ENCODE peak calls at places on chromosomes 7 and 10, in seven cellular contexts. One of them, this sample, is unnamed.

GRCh38 chr7:95927781-95928180 is 155.4 kb downstream of the DYNC1I1 start:
- ATAC-seq in mucosa of descending colon: no peak
- ATAC-seq in lung: no peak
- ATAC-seq in A549: no peak
- ATAC-seq in upper lobe of right lung: no peak
- ATAC-seq in pancreas: no peak
- ATAC-seq in CD8-positive, alpha-beta T cell: no peak
- ATAC-seq in this sample: no peak

GRCh38 chr10:110268931-110269640 is 35.6 kb downstream of the SMNDC1 start:
- ATAC-seq in upper lobe of right lung: no peak
- ATAC-seq in CD8-positive, alpha-beta T cell: no peak
- ATAC-seq in A549: no peak
- ATAC-seq in pancreas: peak
- ATAC-seq in lung: no peak
- ATAC-seq in mucosa of descending colon: no peak
- ATAC-seq in this sample: no peak

GRCh38 chr7:35508623-35509400 is 186.1 kb downstream of the HERPUD2 start:
- ATAC-seq in upper lobe of right lung: no peak
- ATAC-seq in lung: no peak
- ATAC-seq in pancreas: no peak
- ATAC-seq in A549: peak
- ATAC-seq in CD8-positive, alpha-beta T cell: no peak
- ATAC-seq in mucosa of descending colon: no peak
- ATAC-seq in this sample: no peak

GRCh38 chr10:71137701-71138100 is 74.7 kb upstream of the UNC5B start:
- ATAC-seq in upper lobe of right lung: no peak
- ATAC-seq in A549: no peak
- ATAC-seq in pancreas: no peak
- ATAC-seq in mucosa of descending colon: no peak
- ATAC-seq in lung: no peak
- ATAC-seq in CD8-positive, alpha-beta T cell: no peak
- ATAC-seq in this sample: no peak

GRCh38 chr7:101232141-101232821 is 5.3 kb downstream of the CLDN15 start:
- ATAC-seq in pancreas: peak
- ATAC-seq in A549: no peak
- ATAC-seq in upper lobe of right lung: peak
- ATAC-seq in lung: peak
- ATAC-seq in mucosa of descending colon: peak
- ATAC-seq in CD8-positive, alpha-beta T cell: no peak
- ATAC-seq in this sample: peak

GRCh38 chr10:21330628-21331020 is 194.9 kb downstream of the SKIDA1 start:
- ATAC-seq in mucosa of descending colon: no peak
- ATAC-seq in upper lobe of right lung: peak
- ATAC-seq in lung: peak
- ATAC-seq in CD8-positive, alpha-beta T cell: no peak
- ATAC-seq in pancreas: no peak
- ATAC-seq in A549: peak
- ATAC-seq in this sample: peak

GRCh38 chr7:18457832-18458231 is 37.7 kb upstream of the HDAC9 start:
- ATAC-seq in pancreas: no peak
- ATAC-seq in CD8-positive, alpha-beta T cell: no peak
- ATAC-seq in A549: no peak
- ATAC-seq in mucosa of descending colon: no peak
- ATAC-seq in upper lobe of right lung: no peak
- ATAC-seq in lung: no peak
- ATAC-seq in this sample: no peak

GRCh38 chr7:18535811-18536413 is 40.4 kb downstream of the HDAC9 start:
- ATAC-seq in upper lobe of right lung: no peak
- ATAC-seq in A549: no peak
- ATAC-seq in pancreas: no peak
- ATAC-seq in mucosa of descending colon: no peak
- ATAC-seq in lung: no peak
- ATAC-seq in CD8-positive, alpha-beta T cell: no peak
- ATAC-seq in this sample: no peak

GRCh38 chr7:106841896-106842390 is 23.1 kb upstream of the PIK3CG start:
- ATAC-seq in mucosa of descending colon: no peak
- ATAC-seq in pancreas: no peak
- ATAC-seq in A549: no peak
- ATAC-seq in lung: no peak
- ATAC-seq in upper lobe of right lung: no peak
- ATAC-seq in CD8-positive, alpha-beta T cell: no peak
- ATAC-seq in this sample: no peak

GRCh38 chr10:118481871-118482270 is 113.6 kb downstream of the PRLHR start:
- ATAC-seq in A549: no peak
- ATAC-seq in upper lobe of right lung: no peak
- ATAC-seq in mucosa of descending colon: peak
- ATAC-seq in lung: no peak
- ATAC-seq in pancreas: no peak
- ATAC-seq in CD8-positive, alpha-beta T cell: no peak
- ATAC-seq in this sample: no peak

GRCh38 chr10:49767752-49768151 is 5.6 kb upstream of the OGDHL start:
- ATAC-seq in pancreas: no peak
- ATAC-seq in A549: no peak
- ATAC-seq in mucosa of descending colon: no peak
- ATAC-seq in lung: no peak
- ATAC-seq in upper lobe of right lung: no peak
- ATAC-seq in CD8-positive, alpha-beta T cell: no peak
- ATAC-seq in this sample: no peak

GRCh38 chr7:86978804-86979506 is 80.5 kb downstream of the ELAPOR2 start:
- ATAC-seq in lung: no peak
- ATAC-seq in mucosa of descending colon: peak
- ATAC-seq in CD8-positive, alpha-beta T cell: peak
- ATAC-seq in upper lobe of right lung: no peak
- ATAC-seq in pancreas: no peak
- ATAC-seq in A549: no peak
- ATAC-seq in this sample: no peak

GRCh38 chr7:129376778-129377700 is 57.2 kb upstream of the STRIP2 start:
- ATAC-seq in upper lobe of right lung: peak
- ATAC-seq in pancreas: no peak
- ATAC-seq in CD8-positive, alpha-beta T cell: peak
- ATAC-seq in A549: peak
- ATAC-seq in mucosa of descending colon: peak
- ATAC-seq in lung: peak
- ATAC-seq in this sample: no peak

GRCh38 chr10:35467186-35467585 is 130.9 kb downstream of the CCNY start:
- ATAC-seq in upper lobe of right lung: no peak
- ATAC-seq in lung: no peak
- ATAC-seq in CD8-positive, alpha-beta T cell: no peak
- ATAC-seq in A549: no peak
- ATAC-seq in mucosa of descending colon: no peak
- ATAC-seq in pancreas: no peak
- ATAC-seq in this sample: no peak

GRCh38 chr10:87547734-87548311 is 43.1 kb downstream of the MINPP1 start:
- ATAC-seq in lung: no peak
- ATAC-seq in mucosa of descending colon: no peak
- ATAC-seq in A549: no peak
- ATAC-seq in CD8-positive, alpha-beta T cell: no peak
- ATAC-seq in pancreas: peak
- ATAC-seq in upper lobe of right lung: no peak
- ATAC-seq in this sample: peak

GRCh38 chr7:27303021-27303420 is 60.4 kb downstream of the EVX1 start:
- ATAC-seq in pancreas: no peak
- ATAC-seq in A549: no peak
- ATAC-seq in lung: no peak
- ATAC-seq in upper lobe of right lung: no peak
- ATAC-seq in CD8-positive, alpha-beta T cell: no peak
- ATAC-seq in mucosa of descending colon: no peak
- ATAC-seq in this sample: no peak

GRCh38 chr10:68876246-68876918 is 24.7 kb upstream of the DDX50 start:
- ATAC-seq in mucosa of descending colon: peak
- ATAC-seq in upper lobe of right lung: no peak
- ATAC-seq in A549: no peak
- ATAC-seq in pancreas: no peak
- ATAC-seq in CD8-positive, alpha-beta T cell: no peak
- ATAC-seq in lung: no peak
- ATAC-seq in this sample: no peak

GRCh38 chr7:128697301-128697905 is 25.3 kb downstream of the GARIN1A start:
- ATAC-seq in pancreas: no peak
- ATAC-seq in mucosa of descending colon: peak
- ATAC-seq in lung: peak
- ATAC-seq in CD8-positive, alpha-beta T cell: peak
- ATAC-seq in A549: peak
- ATAC-seq in upper lobe of right lung: peak
- ATAC-seq in this sample: peak

GRCh38 chr7:57375783-57376182 is 74.2 kb upstream of the ZNF716 start:
- ATAC-seq in CD8-positive, alpha-beta T cell: no peak
- ATAC-seq in A549: no peak
- ATAC-seq in upper lobe of right lung: no peak
- ATAC-seq in mucosa of descending colon: no peak
- ATAC-seq in lung: no peak
- ATAC-seq in pancreas: no peak
- ATAC-seq in this sample: no peak

GRCh38 chr10:106576534-106576933 is 588.0 kb downstream of the SORCS1 start:
- ATAC-seq in A549: no peak
- ATAC-seq in upper lobe of right lung: no peak
- ATAC-seq in lung: no peak
- ATAC-seq in CD8-positive, alpha-beta T cell: no peak
- ATAC-seq in pancreas: no peak
- ATAC-seq in mucosa of descending colon: no peak
- ATAC-seq in this sample: no peak

GRCh38 chr10:104638861-104639594 is 2.1 kb upstream of the SORCS3 start:
- ATAC-seq in CD8-positive, alpha-beta T cell: no peak
- ATAC-seq in lung: no peak
- ATAC-seq in A549: peak
- ATAC-seq in pancreas: no peak
- ATAC-seq in mucosa of descending colon: no peak
- ATAC-seq in upper lobe of right lung: peak
- ATAC-seq in this sample: no peak
- TF ChIP-seq CTCF in CD8-positive, alpha-beta T cell: no peak
- TF ChIP-seq CTCF in lung: no peak
- TF ChIP-seq CTCF in A549: peak
- TF ChIP-seq CTCF in pancreas: no peak
- TF ChIP-seq CTCF in mucosa of descending colon: no peak
- TF ChIP-seq CTCF in upper lobe of right lung: peak
- TF ChIP-seq CTCF in this sample: peak

GRCh38 chr10:12659706-12660105 is 310.4 kb downstream of the CAMK1D start:
- ATAC-seq in upper lobe of right lung: no peak
- ATAC-seq in CD8-positive, alpha-beta T cell: no peak
- ATAC-seq in pancreas: no peak
- ATAC-seq in lung: no peak
- ATAC-seq in mucosa of descending colon: no peak
- ATAC-seq in A549: no peak
- ATAC-seq in this sample: no peak

GRCh38 chr10:12657489-12657888 is 308.1 kb downstream of the CAMK1D start:
- ATAC-seq in pancreas: no peak
- ATAC-seq in mucosa of descending colon: no peak
- ATAC-seq in upper lobe of right lung: no peak
- ATAC-seq in A549: no peak
- ATAC-seq in lung: no peak
- ATAC-seq in CD8-positive, alpha-beta T cell: no peak
- ATAC-seq in this sample: no peak

GRCh38 chr10:12655940-12656339 is 306.6 kb downstream of the CAMK1D start:
- ATAC-seq in lung: no peak
- ATAC-seq in mucosa of descending colon: no peak
- ATAC-seq in upper lobe of right lung: no peak
- ATAC-seq in pancreas: no peak
- ATAC-seq in CD8-positive, alpha-beta T cell: no peak
- ATAC-seq in A549: no peak
- ATAC-seq in this sample: no peak

GRCh38 chr10:12658526-12658925 is 309.2 kb downstream of the CAMK1D start:
- ATAC-seq in upper lobe of right lung: no peak
- ATAC-seq in lung: no peak
- ATAC-seq in mucosa of descending colon: no peak
- ATAC-seq in pancreas: no peak
- ATAC-seq in A549: no peak
- ATAC-seq in CD8-positive, alpha-beta T cell: no peak
- ATAC-seq in this sample: no peak

DNA sequence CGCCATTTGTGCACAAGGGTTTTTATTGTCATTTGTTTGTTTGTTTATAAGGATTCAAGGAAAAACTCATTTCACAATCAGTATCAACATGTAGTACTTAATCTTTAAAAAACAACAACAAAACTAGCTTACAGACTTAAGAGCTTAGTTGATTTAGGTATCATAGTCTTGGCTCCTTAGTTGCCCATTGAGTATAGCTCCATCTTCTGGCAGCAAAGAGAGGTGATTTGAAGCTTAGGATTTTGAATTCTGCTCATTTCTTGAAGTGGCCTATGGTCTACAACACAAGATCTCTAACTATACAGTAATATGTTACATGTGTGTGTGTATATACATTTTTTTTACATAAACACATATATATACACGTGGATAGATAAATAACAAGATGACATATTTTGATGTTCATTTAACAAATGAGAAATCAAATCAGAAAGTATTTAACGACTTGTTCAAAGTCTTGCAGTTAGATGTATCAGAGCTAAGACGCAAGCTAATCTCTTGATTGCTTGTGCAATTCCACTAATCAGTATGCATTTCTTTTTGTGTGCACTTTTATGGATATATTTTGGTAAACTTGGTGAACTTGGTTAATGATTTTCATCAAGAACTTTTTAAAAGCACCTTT is 307.3 kb downstream of the CAMK1D start:
- ATAC-seq in A549: peak
- ATAC-seq in mucosa of descending colon: peak
- ATAC-seq in CD8-positive, alpha-beta T cell: peak
- ATAC-seq in upper lobe of right lung: peak
- ATAC-seq in pancreas: peak
- ATAC-seq in lung: no peak
- ATAC-seq in this sample: peak
- H3K4me3 ChIP-seq in A549: no peak
- H3K4me3 ChIP-seq in mucosa of descending colon: no peak
- H3K4me3 ChIP-seq in CD8-positive, alpha-beta T cell: no peak
- H3K4me3 ChIP-seq in upper lobe of right lung: no peak
- H3K4me3 ChIP-seq in pancreas: no peak
- H3K4me3 ChIP-seq in lung: no peak
- H3K4me3 ChIP-seq in this sample: no peak

GRCh38 chr10:104342941-104343411 is 4.7 kb upstream of the ITPRIP start:
- ATAC-seq in CD8-positive, alpha-beta T cell: no peak
- ATAC-seq in lung: no peak
- ATAC-seq in upper lobe of right lung: no peak
- ATAC-seq in mucosa of descending colon: no peak
- ATAC-seq in A549: no peak
- ATAC-seq in pancreas: no peak
- ATAC-seq in this sample: no peak
- TF ChIP-seq CTCF in CD8-positive, alpha-beta T cell: no peak
- TF ChIP-seq CTCF in lung: no peak
- TF ChIP-seq CTCF in upper lobe of right lung: no peak
- TF ChIP-seq CTCF in mucosa of descending colon: no peak
- TF ChIP-seq CTCF in A549: no peak
- TF ChIP-seq CTCF in pancreas: no peak
- TF ChIP-seq CTCF in this sample: no peak

DNA sequence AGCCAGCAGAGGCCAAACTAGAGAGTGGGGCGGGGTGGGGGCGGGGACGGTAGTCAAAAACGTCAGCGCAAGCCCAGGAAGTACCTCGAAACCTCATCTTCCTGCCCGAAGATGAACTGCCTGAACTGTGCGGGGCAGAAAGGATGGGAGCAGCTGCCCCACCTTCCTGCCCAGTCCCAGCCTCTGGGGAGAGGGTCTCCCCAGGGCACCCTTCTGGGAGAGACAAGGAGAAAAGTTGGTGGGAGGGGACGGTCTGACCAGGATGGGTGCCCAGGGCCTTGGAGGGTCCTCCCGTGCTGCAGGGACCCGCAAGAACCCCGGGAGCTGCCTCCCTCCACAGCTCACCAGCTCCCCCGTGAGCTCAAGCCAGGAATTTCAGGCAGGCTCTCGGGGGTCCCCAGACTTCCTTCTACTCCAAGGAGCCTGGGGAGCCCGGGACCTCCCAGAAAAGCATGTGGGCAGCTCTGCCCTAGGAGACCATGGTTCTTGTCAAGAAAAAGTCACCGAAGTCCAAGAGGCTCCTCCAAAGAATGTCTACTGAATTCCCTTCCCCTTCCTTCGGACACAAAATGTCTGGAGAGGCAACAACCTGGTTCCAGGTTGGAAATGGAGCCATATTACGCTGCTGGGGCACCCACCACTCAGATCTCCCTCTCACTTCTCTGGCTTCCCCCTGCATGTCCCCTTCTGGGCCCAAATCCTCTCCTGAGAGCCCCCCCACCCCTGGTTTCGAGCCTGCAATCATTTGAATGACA is 52.8 kb downstream of the RGS10 start:
- ATAC-seq in pancreas: no peak
- ATAC-seq in CD8-positive, alpha-beta T cell: peak
- ATAC-seq in mucosa of descending colon: peak
- ATAC-seq in upper lobe of right lung: peak
- ATAC-seq in A549: peak
- ATAC-seq in lung: peak
- ATAC-seq in this sample: peak
- H3K4me3 ChIP-seq in pancreas: no peak
- H3K4me3 ChIP-seq in CD8-positive, alpha-beta T cell: peak
- H3K4me3 ChIP-seq in mucosa of descending colon: no peak
- H3K4me3 ChIP-seq in upper lobe of right lung: no peak
- H3K4me3 ChIP-seq in A549: peak
- H3K4me3 ChIP-seq in lung: peak
- H3K4me3 ChIP-seq in this sample: peak

This sample was measured in gastroesophageal sphincter.